ENCODE peak calls at places on chromosomes 2 and 18, in eight cellular contexts. B is HepG2, X is A549, K is K562, A is SK-N-SH, F is HCT116, N is HL-60, I is Panc1. Z is an unnamed sample.

GRCh38 chr2:162344617-162344950 is 652 bp downstream of the GCA start:
- DNase-seq in X (peak), B (peak), A (no peak), F (no peak), I (no peak), K (no peak), N (no peak), Z (no peak)

GRCh38 chr2:110874565-110875383 is 142.4 kb downstream of the ACOXL start:
- DNase-seq in A (no peak), X (no peak), B (no peak), I (no peak), K (peak), N (peak), F (no peak), Z (no peak)

GRCh38 chr2:220753486-220753885 is 818.6 kb downstream of the EPHA4 start:
- DNase-seq in F (no peak), B (no peak), N (no peak), X (no peak), K (no peak), I (no peak), A (no peak), Z (no peak)

GRCh38 chr2:190860985-190861721 is 19.5 kb upstream of the GLS start:
- DNase-seq in A (no peak), B (no peak), N (no peak), F (no peak), K (no peak), X (no peak), I (no peak), Z (peak)

GRCh38 chr2:3179208-3179607 is 198.4 kb downstream of the EIPR1 start:
- DNase-seq in B (no peak), X (no peak), K (peak), N (no peak), A (peak), I (no peak), F (no peak), Z (peak)

GRCh38 chr2:220935789-220936321 is 636.2 kb downstream of the EPHA4 start:
- DNase-seq in F (no peak), I (no peak), K (no peak), A (no peak), N (no peak), B (no peak), X (no peak), Z (no peak)

GRCh38 chr2:169528271-169528701 is 18.8 kb downstream of the KLHL41 start:
- DNase-seq in K (peak), N (peak), X (peak), B (peak), I (peak), A (peak), F (peak), Z (peak)

GRCh38 chr18:8140841-8141501 is 468.3 kb upstream of the RAB12 start:
- DNase-seq in A (no peak), X (no peak), I (no peak), F (no peak), N (no peak), B (no peak), K (peak), Z (peak)

GRCh38 chr2:555164-555922 is 121.9 kb downstream of the TMEM18 start:
- DNase-seq in B (no peak), X (no peak), F (no peak), K (no peak), A (peak), N (no peak), I (no peak), Z (no peak)

GRCh38 chr2:1553671-1554295 is 140.5 kb downstream of the TPO start:
- DNase-seq in N (no peak), F (peak), I (no peak), B (no peak), A (no peak), X (peak), K (no peak), Z (peak)

GRCh38 chr18:64806232-64806631 is 657.3 kb upstream of the LINC00305 start:
- DNase-seq in B (no peak), N (no peak), K (no peak), F (no peak), X (no peak), I (no peak), A (no peak), Z (no peak)

GRCh38 chr2:186256540-186256939 is 229.5 kb upstream of the ZC3H15 start:
- DNase-seq in N (no peak), F (peak), X (peak), A (peak), K (peak), B (peak), I (no peak), Z (peak)

GRCh38 chr2:64141711-64142405 is 2.4 kb downstream of the PELI1 start:
- DNase-seq in I (no peak), X (no peak), F (no peak), A (no peak), B (no peak), N (no peak), K (no peak), Z (peak)

GRCh38 chr2:201118121-201118956 is 2.4 kb downstream of the CFLAR start:
- DNase-seq in X (peak), I (peak), F (peak), K (peak), B (peak), N (peak), A (peak), Z (peak)

GRCh38 chr2:112765251-112765650 is 842 bp upstream of the CKAP2L start:
- DNase-seq in X (no peak), N (no peak), F (no peak), A (no peak), K (no peak), I (no peak), B (no peak), Z (no peak)

GRCh38 chr2:25354116-25354515 is 12.4 kb upstream of the DNMT3A start:
- DNase-seq in A (no peak), B (no peak), X (no peak), I (no peak), K (no peak), N (no peak), F (no peak), Z (no peak)
- TF ChIP-seq REST in A (no peak), B (no peak), X (no peak), I (no peak), K (no peak), N (no peak), F (no peak), Z (no peak)

GRCh38 chr2:229765721-229766120 is 51.4 kb upstream of the DNER start:
- DNase-seq in X (no peak), B (no peak), F (no peak), I (no peak), K (no peak), N (no peak), A (no peak), Z (no peak)
- TF ChIP-seq REST in X (no peak), B (no peak), F (no peak), I (no peak), K (no peak), N (no peak), A (no peak), Z (no peak)

DNA sequence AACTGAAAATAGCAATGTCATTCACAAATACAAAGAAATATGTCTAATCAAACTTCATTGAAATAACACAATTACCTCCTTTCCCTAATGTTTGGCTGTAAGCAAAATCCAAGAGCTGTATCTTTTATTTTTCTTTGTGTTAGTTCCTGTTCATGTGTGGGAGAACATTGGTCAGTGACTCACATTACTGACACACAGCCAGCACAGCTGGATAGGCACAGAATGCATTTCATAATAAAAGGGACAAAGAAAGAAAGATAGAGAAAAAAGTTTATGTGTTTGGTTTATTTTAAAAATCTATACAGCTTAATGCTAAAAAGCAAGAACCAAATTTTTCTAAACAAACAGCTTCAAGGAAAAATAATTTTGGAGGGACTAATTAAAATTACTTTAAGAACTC is 185.6 kb upstream of the COL3A1 start:
- DNase-seq in K (no peak), N (no peak), A (no peak), F (peak), X (no peak), I (no peak), B (no peak), Z (no peak)
- TF ChIP-seq REST in K (no peak), N (no peak), A (no peak), F (no peak), X (no peak), I (no peak), B (no peak), Z (no peak)

DNA sequence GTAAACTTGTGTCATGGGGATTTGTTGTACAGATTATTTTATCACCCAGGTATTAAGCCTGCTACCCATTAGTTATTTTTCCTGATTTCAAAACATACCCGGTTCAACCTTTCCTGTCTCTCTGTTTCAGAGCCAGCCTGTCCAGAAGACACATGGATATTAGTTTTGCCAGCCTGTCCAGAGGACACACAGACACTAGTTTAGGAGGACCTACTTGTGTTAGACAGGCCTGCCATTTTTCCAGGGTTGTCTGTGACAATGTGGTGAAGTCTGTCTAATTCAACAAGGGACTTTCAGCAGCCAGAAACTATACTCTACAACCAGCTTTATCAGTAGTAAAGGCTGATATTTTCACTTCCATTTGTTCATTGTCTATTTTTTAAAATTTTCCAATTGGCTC is 56.1 kb upstream of the DCC start:
- DNase-seq in I (no peak), F (no peak), K (no peak), X (no peak), N (no peak), B (no peak), A (no peak), Z (no peak)
- TF ChIP-seq REST in I (no peak), F (no peak), K (no peak), X (no peak), N (no peak), B (no peak), A (no peak), Z (no peak)

GRCh38 chr18:57353137-57353939 is 981 bp downstream of the ST8SIA3 start:
- DNase-seq in B (no peak), X (no peak), A (peak), N (no peak), F (no peak), I (no peak), K (no peak), Z (peak)

GRCh38 chr18:57347784-57348183 is 4.6 kb upstream of the ST8SIA3 start:
- DNase-seq in K (no peak), X (no peak), N (no peak), B (no peak), A (no peak), I (no peak), F (no peak), Z (no peak)

GRCh38 chr18:57352761-57353136 is 392 bp downstream of the ST8SIA3 start:
- DNase-seq in X (no peak), A (peak), K (no peak), B (no peak), I (no peak), F (no peak), N (no peak), Z (peak)

GRCh38 chr18:57353940-57354461 is 1.6 kb downstream of the ST8SIA3 start:
- DNase-seq in X (peak), A (peak), F (no peak), K (peak), I (no peak), B (peak), N (no peak), Z (peak)

DNA sequence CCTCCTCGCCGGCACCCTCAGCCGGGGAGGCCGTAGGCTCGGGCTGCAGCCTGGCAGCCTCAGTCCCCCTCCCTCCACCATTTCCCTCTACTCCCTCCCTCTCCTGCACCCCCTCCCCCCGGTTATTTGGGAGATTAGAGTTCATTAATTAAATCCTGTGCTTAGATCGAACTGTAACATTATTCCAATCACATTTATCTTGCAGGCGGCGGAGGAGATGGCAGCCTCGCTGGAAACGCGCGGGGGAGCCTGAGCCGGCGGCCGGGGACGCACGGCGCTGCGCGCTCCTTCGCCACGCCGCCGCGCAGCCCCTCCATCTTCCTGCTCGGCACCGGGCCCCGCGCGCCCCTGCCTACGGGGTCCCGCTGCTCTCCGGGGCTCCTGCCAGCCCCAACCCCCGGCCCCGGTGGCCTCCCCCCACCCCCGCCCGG is at the start of gene ST8SIA3:
- DNase-seq in I (no peak), B (no peak), A (peak), N (no peak), X (no peak), K (no peak), F (no peak), Z (peak)
- TF ChIP-seq REST in I (no peak), B (no peak), A (no peak), N (peak), X (no peak), K (no peak), F (no peak), Z (no peak)